ENCODE peak calls at places on chromosomes 13 and 19, in four cellular contexts. One of them, this sample, is unnamed.

GRCh38 chr19:13092608-13093260 is 9.9 kb downstream of the LYL1 start:
- DNase-seq in GM12878: no peak
- DNase-seq in HepG2: peak
- DNase-seq in K562: no peak
- DNase-seq in this sample: no peak

GRCh38 chr19:3506384-3507340 is 551 bp downstream of the FZR1 start:
- DNase-seq in K562: peak
- DNase-seq in GM12878: no peak
- DNase-seq in HepG2: no peak
- DNase-seq in this sample: no peak

GRCh38 chr19:8576273-8576993 is 809 bp downstream of the MYO1F start:
- DNase-seq in GM12878: no peak
- DNase-seq in HepG2: no peak
- DNase-seq in K562: no peak
- DNase-seq in this sample: no peak

GRCh38 chr13:42466609-42467008 is 107.3 kb upstream of the TNFSF11 start:
- DNase-seq in HepG2: no peak
- DNase-seq in K562: no peak
- DNase-seq in GM12878: no peak
- DNase-seq in this sample: no peak

GRCh38 chr13:107512551-107512950 is 702.8 kb downstream of the LIG4 start:
- DNase-seq in K562: no peak
- DNase-seq in HepG2: no peak
- DNase-seq in GM12878: no peak
- DNase-seq in this sample: no peak

GRCh38 chr19:49347835-49348234 is 12.6 kb downstream of the CD37 start:
- DNase-seq in K562: peak
- DNase-seq in HepG2: peak
- DNase-seq in GM12878: no peak
- DNase-seq in this sample: peak

GRCh38 chr13:114115191-114115671 is 17.2 kb downstream of the RASA3 start:
- DNase-seq in HepG2: peak
- DNase-seq in K562: peak
- DNase-seq in GM12878: no peak
- DNase-seq in this sample: no peak

GRCh38 chr19:47176071-47176626 is 45.5 kb downstream of the SAE1 start:
- DNase-seq in HepG2: no peak
- DNase-seq in GM12878: no peak
- DNase-seq in K562: no peak
- DNase-seq in this sample: no peak

GRCh38 chr13:74056829-74057564 is 77.2 kb downstream of the KLF12 start:
- DNase-seq in K562: no peak
- DNase-seq in GM12878: no peak
- DNase-seq in HepG2: no peak
- DNase-seq in this sample: peak

GRCh38 chr13:87661471-87661870 is 9.7 kb upstream of the SLITRK5 start:
- DNase-seq in HepG2: no peak
- DNase-seq in K562: no peak
- DNase-seq in GM12878: no peak
- DNase-seq in this sample: no peak

GRCh38 chr13:33931397-33931987 is 113.5 kb downstream of the RFC3 start:
- DNase-seq in K562: peak
- DNase-seq in GM12878: peak
- DNase-seq in HepG2: peak
- DNase-seq in this sample: peak

GRCh38 chr13:53112522-53112921 is 83.9 kb downstream of the OLFM4 start:
- DNase-seq in GM12878: no peak
- DNase-seq in K562: no peak
- DNase-seq in HepG2: no peak
- DNase-seq in this sample: no peak

GRCh38 chr13:100234524-100235136 is 145.7 kb downstream of the PCCA start:
- DNase-seq in K562: no peak
- DNase-seq in GM12878: no peak
- DNase-seq in HepG2: peak
- DNase-seq in this sample: no peak
- TF ChIP-seq SP1 in K562: no peak
- TF ChIP-seq SP1 in GM12878: no peak
- TF ChIP-seq SP1 in HepG2: no peak
- TF ChIP-seq SP1 in this sample: no peak

GRCh38 chr19:35545855-35546381 is 492 bp downstream of the TMEM147 start:
- DNase-seq in HepG2: no peak
- DNase-seq in K562: peak
- DNase-seq in GM12878: peak
- DNase-seq in this sample: peak
- TF ChIP-seq TARDBP in HepG2: no peak
- TF ChIP-seq TARDBP in K562: no peak
- TF ChIP-seq TARDBP in GM12878: no peak
- TF ChIP-seq TARDBP in this sample: no peak

DNA sequence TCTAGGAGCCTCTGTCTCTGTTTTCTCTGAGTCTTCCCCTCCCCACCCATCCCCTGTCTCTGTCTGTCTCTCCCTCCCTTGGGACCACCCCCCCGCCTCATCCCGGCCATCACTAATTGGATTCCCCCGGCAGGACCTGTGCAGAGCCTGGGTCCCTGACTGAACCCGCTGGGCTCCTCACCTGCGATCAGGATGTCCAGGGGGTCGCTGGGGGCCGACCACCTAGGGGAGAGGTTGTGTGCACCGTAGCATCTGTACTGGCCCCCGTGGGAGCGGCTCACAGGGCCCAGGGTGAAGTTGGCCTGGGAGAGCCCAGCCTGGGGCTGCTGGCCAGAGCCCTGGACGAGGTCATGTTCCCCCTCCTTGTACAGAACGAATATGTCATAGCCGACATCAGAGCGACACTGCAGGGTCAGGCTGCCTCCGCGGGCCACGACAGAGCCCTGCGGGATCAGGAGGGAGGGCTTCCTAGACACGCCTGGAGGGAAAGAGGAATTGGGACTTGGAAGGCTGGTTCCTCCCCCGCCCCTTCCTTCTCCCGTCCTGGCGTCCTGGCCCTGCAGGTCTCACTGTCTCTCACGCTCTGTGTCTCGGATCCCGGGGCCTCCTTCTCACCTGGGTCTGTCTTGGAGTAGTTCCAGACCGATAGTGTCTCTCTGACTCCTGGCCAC is 1.8 kb downstream of the LILRB5 start:
- DNase-seq in HepG2: no peak
- DNase-seq in GM12878: no peak
- DNase-seq in K562: no peak
- DNase-seq in this sample: no peak
- TF ChIP-seq SP1 in HepG2: no peak
- TF ChIP-seq SP1 in GM12878: no peak
- TF ChIP-seq SP1 in K562: no peak
- TF ChIP-seq SP1 in this sample: no peak

GRCh38 chr19:38433268-38433733 is at the start of gene RYR1:
- DNase-seq in K562: peak
- DNase-seq in GM12878: no peak
- DNase-seq in HepG2: no peak
- DNase-seq in this sample: no peak
- TF ChIP-seq TARDBP in K562: no peak
- TF ChIP-seq TARDBP in GM12878: no peak
- TF ChIP-seq TARDBP in HepG2: no peak
- TF ChIP-seq TARDBP in this sample: no peak